ENCODE peak calls at places on chromosomes 13 and 19, in eight cellular contexts. E is CD8-positive, alpha-beta T cell; F is cardiac muscle cell; L is AG04449; K is hepatocyte; Z is adrenal gland; S is thoracic aorta; X is AG04450. Q is an unnamed sample.

GRCh38 chr13:76522083-76522755 is 364.0 kb downstream of the KCTD12 start:
- DNase-seq in F (peak; percentile 79), K (peak; percentile 32), Z (no peak), X (no peak), S (no peak), L (no peak), E (no peak), Q (peak; percentile 62)

GRCh38 chr13:113981201-113981605 is 7.3 kb upstream of the C13orf46 start:
- DNase-seq in E (no peak), X (no peak), L (no peak), F (no peak), S (peak; percentile 1), Z (no peak), K (no peak), Q (no peak)

GRCh38 chr13:49454388-49455015 is 10.4 kb downstream of the SETDB2 start:
- DNase-seq in L (no peak), Z (no peak), K (no peak), S (no peak), F (no peak), E (no peak), X (peak; percentile 77), Q (peak; percentile 30)

GRCh38 chr13:98606296-98606695 is 29.4 kb upstream of the STK24 start:
- DNase-seq in Z (no peak), E (no peak), S (no peak), X (no peak), L (no peak), K (no peak), F (no peak), Q (no peak)

GRCh38 chr19:17200408-17201079 is 14.6 kb upstream of the USE1 start:
- DNase-seq in X (no peak), L (no peak), E (no peak), K (no peak), S (no peak), Z (no peak), F (no peak), Q (no peak)

GRCh38 chr19:3270908-3271307 is 46.4 kb downstream of the CELF5 start:
- DNase-seq in X (no peak), K (peak; percentile 47), F (peak; percentile 23), Z (peak; percentile 26), S (no peak), E (peak; percentile 25), L (no peak), Q (peak; percentile 68)

GRCh38 chr13:97068146-97068545 is 73.9 kb upstream of the OXGR1 start:
- DNase-seq in L (no peak), X (no peak), S (no peak), E (no peak), Z (no peak), F (no peak), K (no peak), Q (no peak)

GRCh38 chr13:46126552-46127171 is 21.8 kb upstream of the CPB2 start:
- DNase-seq in S (no peak), E (peak; percentile 54), L (peak; percentile 23), F (peak; percentile 85), Z (peak; percentile 71), K (peak; percentile 86), X (peak; percentile 43), Q (peak; percentile 85)

GRCh38 chr19:55041244-55041626 is 3.2 kb upstream of the GP6 start:
- DNase-seq in Z (no peak), L (no peak), X (no peak), S (no peak), E (no peak), K (no peak), F (no peak), Q (no peak)

GRCh38 chr13:33953781-33954180 is 135.8 kb downstream of the RFC3 start:
- DNase-seq in K (no peak), F (no peak), S (no peak), Z (no peak), E (no peak), X (no peak), L (no peak), Q (no peak)

GRCh38 chr13:109476001-109476400 is 310.4 kb downstream of the IRS2 start:
- DNase-seq in E (no peak), L (no peak), X (no peak), Z (no peak), K (no peak), S (no peak), F (no peak), Q (no peak)

GRCh38 chr13:100039740-100040139 is 49.2 kb upstream of the PCCA start:
- DNase-seq in K (peak; percentile 14), F (peak; percentile 17), L (no peak), Z (no peak), X (no peak), E (no peak), S (no peak), Q (peak; percentile 9)

GRCh38 chr13:29165216-29165615 is 345.1 kb downstream of the MTUS2 start:
- DNase-seq in Z (no peak), L (no peak), S (no peak), F (no peak), K (no peak), E (no peak), X (no peak), Q (no peak)

GRCh38 chr13:97757807-97758206 is 195.7 kb upstream of the IPO5 start:
- DNase-seq in K (no peak), Z (no peak), L (no peak), X (no peak), E (no peak), F (no peak), S (no peak), Q (no peak)

GRCh38 chr13:35630551-35631275 is 154.2 kb upstream of the MAB21L1 start:
- DNase-seq in E (no peak), L (peak; percentile 33), F (peak; percentile 75), Z (no peak), S (no peak), K (peak; percentile 76), X (peak; percentile 16), Q (peak; percentile 50)

GRCh38 chr13:25353344-25353743 is 18.4 kb upstream of the ATP8A2 start:
- DNase-seq in X (no peak), E (no peak), F (no peak), S (no peak), K (no peak), L (no peak), Z (no peak), Q (no peak)

GRCh38 chr19:5103812-5104410 is 135.0 kb downstream of the KDM4B start:
- DNase-seq in S (no peak), K (no peak), L (no peak), F (no peak), Z (no peak), X (no peak), E (no peak), Q (no peak)

GRCh38 chr13:28535734-28536133 is 40.8 kb upstream of the FLT1 start:
- DNase-seq in F (no peak), X (no peak), K (no peak), L (no peak), S (no peak), Z (no peak), E (no peak), Q (no peak)

GRCh38 chr13:22717036-22717435 is 463.7 kb upstream of the SGCG start:
- DNase-seq in L (no peak), Z (no peak), F (no peak), X (no peak), E (no peak), S (no peak), K (no peak), Q (no peak)

GRCh38 chr13:51770160-51770559 is 33.8 kb downstream of the DHRS12 start:
- DNase-seq in S (no peak), Z (no peak), F (no peak), E (no peak), L (no peak), X (no peak), K (peak; percentile 35), Q (no peak)

GRCh38 chr19:32039446-32039845 is 306.0 kb upstream of the ZNF507 start:
- DNase-seq in Z (no peak), S (no peak), X (no peak), E (no peak), F (no peak), K (no peak), L (no peak), Q (no peak)

GRCh38 chr19:32040246-32040645 is 305.2 kb upstream of the ZNF507 start:
- DNase-seq in K (no peak), E (no peak), S (no peak), F (peak; percentile 55), X (no peak), L (no peak), Z (no peak), Q (no peak)

GRCh38 chr19:32037998-32038732 is 307.2 kb upstream of the ZNF507 start:
- DNase-seq in L (no peak), X (no peak), S (no peak), K (no peak), E (no peak), F (no peak), Z (no peak), Q (no peak)

GRCh38 chr19:32041681-32042292 is 303.6 kb upstream of the ZNF507 start:
- DNase-seq in K (peak; percentile 76), S (no peak), Z (peak; percentile 55), F (peak; percentile 69), E (no peak), L (no peak), X (no peak), Q (peak; percentile 16)
- H3K4me3 ChIP-seq in K (peak overlapping the region; percentile 40), S (no peak overlapping the region), Z (no peak overlapping the region), F (peak overlapping the region; percentile 51), E (no peak overlapping the region), L (peak overlapping the region; percentile 25), X (no peak overlapping the region), Q (peak overlapping the region; percentile 36)

GRCh38 chr13:47399599-47399998 is 502.7 kb upstream of the HTR2A start:
- DNase-seq in E (no peak), S (no peak), Z (no peak), K (no peak), F (no peak), L (no peak), X (no peak), Q (no peak)

GRCh38 chr13:47396915-47397314 is 500.1 kb upstream of the HTR2A start:
- DNase-seq in K (no peak), S (no peak), Z (no peak), X (no peak), E (no peak), L (no peak), F (no peak), Q (no peak)

GRCh38 chr13:47397739-47398138 is 500.9 kb upstream of the HTR2A start:
- DNase-seq in X (peak; percentile 23), S (no peak), L (no peak), Z (no peak), F (no peak), E (no peak), K (peak; percentile 39), Q (no peak)
- TF ChIP-seq CTCF in X (peak; percentile 35), S (no peak), L (no peak), Z (no peak), F (no peak), E (no peak), K (no peak), Q (no peak)

DNA sequence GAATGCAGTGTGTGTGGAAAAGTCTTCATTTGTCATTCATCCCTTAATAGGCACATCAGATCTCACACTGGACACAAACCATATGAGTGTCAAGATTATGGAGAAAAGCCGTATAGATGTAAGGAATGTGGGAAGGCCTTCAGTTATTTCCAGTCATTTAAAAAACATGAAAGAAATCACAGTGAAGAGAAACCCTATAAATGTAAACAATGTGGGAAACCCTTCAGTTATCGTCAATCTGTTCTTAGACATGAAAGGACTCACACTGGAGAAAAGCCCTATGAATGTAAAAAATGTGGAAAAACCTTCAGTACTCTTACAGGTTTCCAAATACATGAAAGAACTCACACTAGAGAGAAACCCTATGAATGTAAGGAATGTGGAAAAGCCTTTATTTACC is 45.3 kb downstream of the ZNF136 start:
- DNase-seq in K (no peak), S (no peak), E (no peak), L (no peak), F (no peak), X (no peak), Z (no peak), Q (no peak)
- H3K4me3 ChIP-seq in K (no peak overlapping the region), S (no peak overlapping the region), E (no peak overlapping the region), L (no peak overlapping the region), F (no peak overlapping the region), X (no peak overlapping the region), Z (no peak overlapping the region), Q (no peak overlapping the region)

GRCh38 chr19:52094526-52094925 is 1.0 kb downstream of the ZNF841 start:
- DNase-seq in S (no peak), Z (no peak), E (no peak), L (no peak), F (peak; percentile 1), K (peak; percentile 6), X (no peak), Q (no peak)
- TF ChIP-seq CTCF in S (no peak), Z (no peak), E (no peak), L (no peak), F (no peak), K (no peak), X (no peak), Q (no peak)